ENCODE peak calls at places on chromosomes 7 and 10, in six cellular contexts. One of them, this sample, is unnamed.

GRCh38 chr10:110793887-110794286 is 77.8 kb upstream of the PDCD4 start:
- DNase-seq in stimulated activated CD8-positive, alpha-beta memory T cell treated with anti-CD3 and anti-CD28 coated beads, Interleukin-12 subunit alpha, Interleukin-12 subunit beta, amount 100 ng/mL, for 4 hours: no peak
- DNase-seq in neural progenitor cell: no peak
- DNase-seq in ACHN: no peak
- DNase-seq in Right ventricle myocardium superior: no peak
- DNase-seq in mucosa of gallbladder: no peak
- DNase-seq in this sample: no peak

GRCh38 chr7:101138149-101138870 is 11.4 kb downstream of the SERPINE1 start:
- DNase-seq in mucosa of gallbladder: peak
- DNase-seq in ACHN: peak
- DNase-seq in Right ventricle myocardium superior: peak
- DNase-seq in neural progenitor cell: peak
- DNase-seq in stimulated activated CD8-positive, alpha-beta memory T cell treated with anti-CD3 and anti-CD28 coated beads, Interleukin-12 subunit alpha, Interleukin-12 subunit beta, amount 100 ng/mL, for 4 hours: peak
- DNase-seq in this sample: no peak

GRCh38 chr10:72096115-72097000 is 8.0 kb upstream of the SPOCK2 start:
- DNase-seq in mucosa of gallbladder: peak
- DNase-seq in Right ventricle myocardium superior: no peak
- DNase-seq in stimulated activated CD8-positive, alpha-beta memory T cell treated with anti-CD3 and anti-CD28 coated beads, Interleukin-12 subunit alpha, Interleukin-12 subunit beta, amount 100 ng/mL, for 4 hours: no peak
- DNase-seq in ACHN: peak
- DNase-seq in neural progenitor cell: peak
- DNase-seq in this sample: no peak

GRCh38 chr10:86374664-86375063 is 8.1 kb upstream of the GRID1 start:
- DNase-seq in mucosa of gallbladder: no peak
- DNase-seq in neural progenitor cell: no peak
- DNase-seq in ACHN: no peak
- DNase-seq in Right ventricle myocardium superior: no peak
- DNase-seq in stimulated activated CD8-positive, alpha-beta memory T cell treated with anti-CD3 and anti-CD28 coated beads, Interleukin-12 subunit alpha, Interleukin-12 subunit beta, amount 100 ng/mL, for 4 hours: no peak
- DNase-seq in this sample: no peak

GRCh38 chr10:123507298-123507697 is 158.9 kb upstream of the GPR26 start:
- DNase-seq in Right ventricle myocardium superior: no peak
- DNase-seq in mucosa of gallbladder: no peak
- DNase-seq in stimulated activated CD8-positive, alpha-beta memory T cell treated with anti-CD3 and anti-CD28 coated beads, Interleukin-12 subunit alpha, Interleukin-12 subunit beta, amount 100 ng/mL, for 4 hours: no peak
- DNase-seq in ACHN: no peak
- DNase-seq in neural progenitor cell: no peak
- DNase-seq in this sample: no peak

GRCh38 chr10:131187274-131187673 is 124.2 kb downstream of the TCERG1L start:
- DNase-seq in ACHN: no peak
- DNase-seq in mucosa of gallbladder: no peak
- DNase-seq in Right ventricle myocardium superior: no peak
- DNase-seq in stimulated activated CD8-positive, alpha-beta memory T cell treated with anti-CD3 and anti-CD28 coated beads, Interleukin-12 subunit alpha, Interleukin-12 subunit beta, amount 100 ng/mL, for 4 hours: no peak
- DNase-seq in neural progenitor cell: no peak
- DNase-seq in this sample: no peak

GRCh38 chr10:131165092-131165491 is 146.4 kb downstream of the TCERG1L start:
- DNase-seq in Right ventricle myocardium superior: no peak
- DNase-seq in ACHN: no peak
- DNase-seq in mucosa of gallbladder: no peak
- DNase-seq in stimulated activated CD8-positive, alpha-beta memory T cell treated with anti-CD3 and anti-CD28 coated beads, Interleukin-12 subunit alpha, Interleukin-12 subunit beta, amount 100 ng/mL, for 4 hours: no peak
- DNase-seq in neural progenitor cell: no peak
- DNase-seq in this sample: no peak

GRCh38 chr10:42932735-42933453 is 144.0 kb upstream of the RET start:
- DNase-seq in ACHN: no peak
- DNase-seq in mucosa of gallbladder: no peak
- DNase-seq in stimulated activated CD8-positive, alpha-beta memory T cell treated with anti-CD3 and anti-CD28 coated beads, Interleukin-12 subunit alpha, Interleukin-12 subunit beta, amount 100 ng/mL, for 4 hours: peak
- DNase-seq in neural progenitor cell: peak
- DNase-seq in Right ventricle myocardium superior: no peak
- DNase-seq in this sample: no peak

GRCh38 chr10:86207226-86207625 is 159.4 kb downstream of the GRID1 start:
- DNase-seq in mucosa of gallbladder: no peak
- DNase-seq in neural progenitor cell: no peak
- DNase-seq in Right ventricle myocardium superior: no peak
- DNase-seq in ACHN: no peak
- DNase-seq in stimulated activated CD8-positive, alpha-beta memory T cell treated with anti-CD3 and anti-CD28 coated beads, Interleukin-12 subunit alpha, Interleukin-12 subunit beta, amount 100 ng/mL, for 4 hours: no peak
- DNase-seq in this sample: no peak

GRCh38 chr10:61842755-61843497 is 58.6 kb upstream of the ARID5B start:
- DNase-seq in ACHN: peak
- DNase-seq in stimulated activated CD8-positive, alpha-beta memory T cell treated with anti-CD3 and anti-CD28 coated beads, Interleukin-12 subunit alpha, Interleukin-12 subunit beta, amount 100 ng/mL, for 4 hours: no peak
- DNase-seq in neural progenitor cell: no peak
- DNase-seq in mucosa of gallbladder: no peak
- DNase-seq in Right ventricle myocardium superior: no peak
- DNase-seq in this sample: no peak

GRCh38 chr10:124321433-124322072 is 97.2 kb downstream of the OAT start:
- DNase-seq in Right ventricle myocardium superior: no peak
- DNase-seq in stimulated activated CD8-positive, alpha-beta memory T cell treated with anti-CD3 and anti-CD28 coated beads, Interleukin-12 subunit alpha, Interleukin-12 subunit beta, amount 100 ng/mL, for 4 hours: no peak
- DNase-seq in neural progenitor cell: no peak
- DNase-seq in ACHN: no peak
- DNase-seq in mucosa of gallbladder: no peak
- DNase-seq in this sample: no peak

GRCh38 chr10:116211682-116212081 is 61.3 kb downstream of the GFRA1 start:
- DNase-seq in ACHN: peak
- DNase-seq in mucosa of gallbladder: no peak
- DNase-seq in Right ventricle myocardium superior: no peak
- DNase-seq in neural progenitor cell: no peak
- DNase-seq in stimulated activated CD8-positive, alpha-beta memory T cell treated with anti-CD3 and anti-CD28 coated beads, Interleukin-12 subunit alpha, Interleukin-12 subunit beta, amount 100 ng/mL, for 4 hours: no peak
- DNase-seq in this sample: no peak

GRCh38 chr7:109879429-109879828 is 1211.5 kb upstream of the LRRN3 start:
- DNase-seq in stimulated activated CD8-positive, alpha-beta memory T cell treated with anti-CD3 and anti-CD28 coated beads, Interleukin-12 subunit alpha, Interleukin-12 subunit beta, amount 100 ng/mL, for 4 hours: no peak
- DNase-seq in mucosa of gallbladder: no peak
- DNase-seq in Right ventricle myocardium superior: no peak
- DNase-seq in neural progenitor cell: no peak
- DNase-seq in ACHN: no peak
- DNase-seq in this sample: no peak

GRCh38 chr10:124547651-124548168 is 86.1 kb downstream of the LHPP start:
- DNase-seq in mucosa of gallbladder: no peak
- DNase-seq in neural progenitor cell: no peak
- DNase-seq in Right ventricle myocardium superior: no peak
- DNase-seq in stimulated activated CD8-positive, alpha-beta memory T cell treated with anti-CD3 and anti-CD28 coated beads, Interleukin-12 subunit alpha, Interleukin-12 subunit beta, amount 100 ng/mL, for 4 hours: no peak
- DNase-seq in ACHN: no peak
- DNase-seq in this sample: no peak